ENCODE peak calls at places on chromosomes 7 and 10, in eight cellular contexts. S, K, B, A, J, X, R and H are unnamed samples.
A peak's percentile ranks its signal among the peaks of the same experiment; 100 is the strongest.

GRCh38 chr7:137687556-137688280 is 159.1 kb downstream of the DGKI start:
- DNase-seq in B (peak; percentile 93), J (peak; percentile 75), S (no peak), A (no peak), K (no peak), R (peak; percentile 54), X (peak; percentile 84), H (no peak)

GRCh38 chr7:77202544-77202976 is 2.9 kb upstream of the FGL2 start:
- DNase-seq in B (no peak), K (no peak), J (no peak), R (no peak), X (no peak), A (no peak), S (no peak), H (no peak)

GRCh38 chr7:30476401-30477145 is 2.0 kb downstream of the NOD1 start:
- DNase-seq in X (peak; percentile 56), R (peak; percentile 31), K (peak; percentile 59), B (no peak), J (no peak), S (no peak), A (no peak), H (no peak)

GRCh38 chr10:86744067-86744725 is 12.2 kb upstream of the BMPR1A start:
- DNase-seq in B (no peak), J (no peak), S (no peak), R (no peak), A (no peak), K (peak; percentile 50), X (peak; percentile 53), H (no peak)

GRCh38 chr10:80702143-80702542 is 164.4 kb downstream of the SH2D4B start:
- DNase-seq in B (no peak), K (no peak), X (no peak), A (no peak), J (no peak), S (no peak), R (no peak), H (no peak)

GRCh38 chr10:64101611-64102263 is 580.5 kb downstream of the REEP3 start:
- DNase-seq in J (no peak), K (peak; percentile 25), S (no peak), A (no peak), X (no peak), B (peak; percentile 15), R (no peak), H (no peak)

GRCh38 chr10:44627591-44628354 is 242.9 kb upstream of the CXCL12 start:
- DNase-seq in J (peak; percentile 95), R (no peak), B (no peak), S (no peak), K (no peak), A (no peak), X (peak; percentile 96), H (no peak)

GRCh38 chr7:149736478-149737360 is 36.7 kb downstream of the ZNF467 start:
- DNase-seq in A (no peak), S (no peak), J (no peak), X (peak; percentile 9), K (no peak), R (no peak), B (no peak), H (no peak)

GRCh38 chr10:33804534-33804933 is 470.1 kb upstream of the NRP1 start:
- DNase-seq in J (no peak), A (no peak), K (no peak), X (no peak), R (no peak), S (no peak), B (no peak), H (no peak)

GRCh38 chr10:49153115-49153514 is 19.3 kb upstream of the FAM170B start:
- DNase-seq in S (no peak), K (no peak), R (no peak), B (no peak), A (no peak), J (no peak), X (no peak), H (no peak)

GRCh38 chr10:4067552-4068254 is 282.7 kb upstream of the KLF6 start:
- DNase-seq in B (peak; percentile 58), K (no peak), J (peak; percentile 72), R (peak; percentile 75), S (no peak), A (no peak), X (peak; percentile 45), H (peak; percentile 19)